ENCODE peak calls at places on chromosomes 1 and 21, in four cellular contexts. Z is ovary, Y is epithelial cell of esophagus, N is HFF-Myc. R is an unnamed sample.

GRCh38 chr1:207779008-207779407 is 27.2 kb downstream of the CD46 start:
- DNase-seq in Z (no peak), N (no peak), Y (no peak), R (no peak)

GRCh38 chr1:5974631-5975030 is 17.6 kb downstream of the NPHP4 start:
- DNase-seq in Y (no peak), Z (no peak), N (no peak), R (no peak)

GRCh38 chr1:10211805-10212405 is 1.5 kb downstream of the KIF1B start:
- DNase-seq in Z (no peak), Y (peak), N (no peak), R (no peak)

GRCh38 chr1:45275054-45275453 is 51.6 kb upstream of the HPDL start:
- DNase-seq in Y (no peak), Z (no peak), N (no peak), R (no peak)

GRCh38 chr1:6445062-6445763 is 20.6 kb downstream of the ESPN start:
- DNase-seq in Y (peak), N (no peak), Z (no peak), R (peak)

GRCh38 chr1:214551436-214552173 is at the start of gene PTPN14:
- DNase-seq in N (peak), Y (peak), Z (peak), R (peak)

GRCh38 chr21:32448803-32449594 is 36.5 kb downstream of the EVA1C start:
- DNase-seq in N (no peak), Y (no peak), Z (no peak), R (peak)

GRCh38 chr1:155192346-155193274 is 15.1 kb downstream of the THBS3 start:
- DNase-seq in Y (no peak), N (no peak), Z (peak), R (no peak)

GRCh38 chr1:32954183-32954582 is 10.4 kb downstream of the RNF19B start:
- DNase-seq in Y (peak), N (no peak), Z (no peak), R (peak)

GRCh38 chr1:119565131-119565772 is 58.2 kb downstream of the HSD3B1 start:
- DNase-seq in Y (no peak), N (no peak), Z (no peak), R (no peak)

GRCh38 chr1:165369255-165369848 is 12.8 kb upstream of the LMX1A start:
- DNase-seq in Z (peak), Y (peak), N (peak), R (peak)

DNA sequence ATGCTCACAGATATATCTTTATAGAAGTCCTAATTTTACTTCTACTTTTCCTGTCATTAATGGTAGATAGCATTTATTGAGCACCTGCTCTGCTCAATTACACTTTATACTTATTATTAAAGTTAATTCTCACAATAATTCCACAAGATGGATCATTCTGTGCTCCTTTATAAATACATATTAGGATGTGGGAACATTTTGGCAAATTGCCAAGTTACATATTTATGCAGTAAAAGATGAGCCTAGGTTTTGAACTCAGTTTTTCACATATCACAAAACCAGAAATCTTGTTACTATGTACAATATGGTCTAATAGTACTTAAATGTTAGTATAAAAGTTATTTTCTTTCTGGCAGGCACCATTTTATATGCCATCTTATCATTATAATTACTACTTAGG is 895.0 kb upstream of the B3GALT2 start:
- DNase-seq in Z (no peak), Y (no peak), N (no peak), R (no peak)
- H3K4me3 ChIP-seq in Z (no peak), Y (no peak), N (no peak), R (no peak)

GRCh38 chr1:39505289-39505688 is 13.9 kb downstream of the BMP8A start:
- DNase-seq in N (no peak), Z (no peak), Y (peak), R (no peak)

GRCh38 chr1:39508857-39509305 is 17.4 kb downstream of the BMP8A start:
- DNase-seq in N (no peak), Y (peak), Z (peak), R (peak)

GRCh38 chr1:39509360-39510009 is 18.0 kb downstream of the BMP8A start:
- DNase-seq in Z (peak), Y (no peak), N (no peak), R (peak)

GRCh38 chr1:39508266-39508665 is 16.8 kb downstream of the BMP8A start:
- DNase-seq in Z (peak), Y (no peak), N (no peak), R (no peak)

GRCh38 chr1:39507230-39507928 is 15.9 kb downstream of the BMP8A start:
- DNase-seq in Z (no peak), Y (no peak), N (no peak), R (no peak)
- TF ChIP-seq CTCF in Z (no peak), Y (no peak), N (peak), R (peak)

GRCh38 chr1:21435646-21436487 is 4.1 kb upstream of the NBPF3 start:
- DNase-seq in Z (no peak), N (no peak), Y (no peak), R (no peak)
- H3K4me3 ChIP-seq in Z (no peak), N (no peak), Y (no peak), R (no peak)

DNA sequence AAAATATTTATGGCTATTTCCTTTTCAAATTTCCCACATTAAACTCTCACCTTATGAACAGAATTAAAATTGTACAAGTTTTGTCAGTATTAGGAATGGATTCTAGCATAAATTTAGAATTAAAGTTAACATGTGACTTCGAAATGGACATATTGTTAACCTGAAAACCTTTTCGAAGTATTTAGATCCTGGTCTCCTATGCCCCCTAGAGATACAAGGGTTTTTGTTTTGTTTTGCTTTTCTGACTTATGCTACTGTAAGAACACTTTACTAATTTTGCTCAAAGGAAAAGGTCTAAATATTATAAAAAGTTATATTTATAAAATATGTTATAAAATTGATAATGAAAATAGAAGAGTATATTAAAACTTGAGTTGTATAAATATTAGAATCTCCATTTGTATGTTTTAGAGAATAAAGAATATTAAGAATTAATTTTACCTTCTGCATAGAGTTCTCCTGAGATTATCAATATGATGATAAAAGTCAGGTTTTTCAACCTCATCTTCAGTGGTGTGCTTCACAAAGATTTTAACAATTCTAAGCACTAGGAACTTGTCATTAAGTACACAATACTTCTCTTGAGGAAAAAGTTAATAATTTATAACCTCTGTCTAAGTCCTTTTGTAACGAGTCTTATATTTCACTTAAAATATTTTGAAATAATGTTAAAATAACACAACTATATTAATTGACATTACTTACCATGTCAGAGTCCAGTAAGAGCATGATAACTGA is at the start of gene F13B:
- DNase-seq in Y (no peak), Z (no peak), N (no peak), R (peak)
- TF ChIP-seq CTCF in Y (no peak), Z (no peak), N (no peak), R (peak)

GRCh38 chr1:156490401-156491032 is 10.1 kb downstream of the MEF2D start:
- DNase-seq in N (no peak), Z (peak), Y (peak), R (peak)
- H3K4me3 ChIP-seq in N (peak), Z (peak), Y (no peak), R (no peak)

GRCh38 chr1:217105432-217105831 is 382.2 kb upstream of the ESRRG start:
- DNase-seq in N (no peak), Y (no peak), Z (no peak), R (no peak)

GRCh38 chr1:217109928-217110327 is 386.7 kb upstream of the ESRRG start:
- DNase-seq in Y (peak), Z (no peak), N (no peak), R (no peak)

GRCh38 chr1:217106231-217106630 is 383.0 kb upstream of the ESRRG start:
- DNase-seq in N (no peak), Y (no peak), Z (no peak), R (no peak)
- TF ChIP-seq CTCF in N (no peak), Y (no peak), Z (no peak), R (no peak)

GRCh38 chr1:82562448-82562847 is 761.7 kb downstream of the ADGRL2 start:
- DNase-seq in Z (no peak), Y (no peak), N (no peak), R (no peak)

GRCh38 chr1:82567308-82567707 is 766.6 kb downstream of the ADGRL2 start:
- DNase-seq in Y (no peak), N (no peak), Z (no peak), R (no peak)

GRCh38 chr1:82564338-82564737 is 763.6 kb downstream of the ADGRL2 start:
- DNase-seq in N (no peak), Y (peak), Z (no peak), R (no peak)

GRCh38 chr1:82565546-82565945 is 764.8 kb downstream of the ADGRL2 start:
- DNase-seq in Y (peak), N (peak), Z (no peak), R (peak)

DNA sequence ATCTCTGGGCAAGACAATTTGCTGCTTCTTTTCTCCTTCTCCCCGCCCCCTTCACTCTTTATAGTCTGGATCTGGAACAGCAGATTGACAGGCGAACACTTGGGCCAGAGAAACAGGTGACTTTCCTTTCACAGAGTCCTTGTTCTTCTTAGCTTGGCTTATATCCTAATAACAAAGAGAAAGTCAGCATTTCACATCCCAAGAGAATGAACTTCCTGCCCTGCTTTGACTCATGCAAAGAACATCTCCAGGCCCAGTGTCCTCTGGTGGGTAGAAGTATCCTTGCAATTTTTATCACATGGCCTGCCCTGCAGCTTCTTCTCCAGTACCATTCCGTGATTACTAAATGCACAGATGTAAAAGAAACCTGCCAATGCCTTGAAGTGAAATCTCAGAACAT is 764.4 kb downstream of the ADGRL2 start:
- DNase-seq in Y (peak), Z (no peak), N (peak), R (peak)
- H3K4me3 ChIP-seq in Y (no peak), Z (no peak), N (no peak), R (no peak)

R was measured in fibroblast of mammary gland.